ENCODE peak calls at places on chromosomes 1 and 21, in eight cellular contexts. I is tibial nerve, Z is right cardiac atrium, R is NB4, H is BJ, V is sigmoid colon, L is astrocyte of the cerebellum, D is colonic mucosa. W is an unnamed sample.
A peak's percentile ranks its signal among the peaks of the same experiment; 100 is the strongest.

GRCh38 chr21:31798842-31799691 is 67.1 kb upstream of the SCAF4 start:
- DNase-seq in R (no peak), V (no peak), D (no peak), L (no peak), Z (no peak), H (no peak), I (no peak), W (no peak)

GRCh38 chr1:36096500-36097412 is 8.1 kb downstream of the ADPRS start:
- DNase-seq in H (no peak), D (no peak), R (peak; percentile 60), L (no peak), Z (peak; percentile 42), I (no peak), V (no peak), W (no peak)

GRCh38 chr1:8845104-8846097 is 28.0 kb upstream of the RERE start:
- DNase-seq in R (no peak), Z (no peak), D (no peak), L (no peak), H (no peak), I (no peak), V (no peak), W (no peak)

GRCh38 chr1:169615803-169616202 is 14.1 kb downstream of the SELP start:
- DNase-seq in L (no peak), D (no peak), H (no peak), Z (no peak), R (no peak), I (no peak), V (no peak), W (no peak)

GRCh38 chr1:16209847-16210407 is 2.5 kb downstream of the ARHGEF19 start:
- DNase-seq in R (no peak), D (no peak), I (no peak), V (no peak), Z (peak; percentile 65), L (no peak), H (no peak), W (no peak)

GRCh38 chr1:42931911-42932422 is 26.7 kb downstream of the SLC2A1 start:
- DNase-seq in R (peak; percentile 93), L (no peak), Z (peak; percentile 88), D (peak; percentile 91), H (no peak), I (no peak), V (peak; percentile 70), W (peak; percentile 95)

GRCh38 chr1:45557422-45557944 is 6.9 kb downstream of the AKR1A1 start:
- DNase-seq in H (no peak), V (no peak), D (no peak), L (no peak), R (no peak), I (no peak), Z (no peak), W (peak; percentile 16)

GRCh38 chr1:150596976-150597375 is 17.6 kb upstream of the MCL1 start:
- DNase-seq in I (no peak), Z (no peak), H (no peak), L (no peak), D (no peak), R (no peak), V (no peak), W (no peak)

GRCh38 chr1:11789126-11790067 is 16.4 kb downstream of the MTHFR start:
- DNase-seq in R (no peak), L (no peak), I (no peak), V (no peak), H (no peak), D (no peak), Z (peak; percentile 71), W (no peak)

GRCh38 chr1:198629610-198630009 is 9.2 kb upstream of the PTPRC start:
- DNase-seq in Z (no peak), L (no peak), R (no peak), V (no peak), D (no peak), H (no peak), I (no peak), W (no peak)
- H3K4me3 ChIP-seq in Z (no peak overlapping the region), L (no peak overlapping the region), R (no peak overlapping the region), V (no peak overlapping the region), D (no peak overlapping the region), H (no peak overlapping the region), I (no peak overlapping the region), W (no peak overlapping the region)

GRCh38 chr1:22255341-22256212 is 112.7 kb upstream of the WNT4 start:
- DNase-seq in D (peak; percentile 63), V (no peak), Z (no peak), L (no peak), H (no peak), I (no peak), R (no peak), W (no peak)

GRCh38 chr1:22252902-22253790 is 110.2 kb upstream of the WNT4 start:
- DNase-seq in L (no peak), H (no peak), D (no peak), V (no peak), R (no peak), I (no peak), Z (no peak), W (no peak)

GRCh38 chr1:22256213-22256512 is 113.3 kb upstream of the WNT4 start:
- DNase-seq in L (no peak), Z (no peak), V (no peak), I (no peak), H (no peak), D (no peak), R (no peak), W (no peak)

GRCh38 chr1:22252248-22252647 is 109.4 kb upstream of the WNT4 start:
- DNase-seq in L (no peak), H (no peak), R (no peak), Z (no peak), D (no peak), I (no peak), V (no peak), W (no peak)

GRCh38 chr1:22254756-22255155 is 111.9 kb upstream of the WNT4 start:
- DNase-seq in Z (no peak), R (no peak), V (no peak), D (no peak), I (no peak), L (no peak), H (no peak), W (no peak)
- H3K4me3 ChIP-seq in Z (no peak overlapping the region), R (no peak overlapping the region), V (no peak overlapping the region), D (no peak overlapping the region), I (no peak overlapping the region), L (no peak overlapping the region), H (no peak overlapping the region), W (no peak overlapping the region)

GRCh38 chr1:89279011-89279466 is 6.4 kb upstream of the GBP5 start:
- DNase-seq in Z (no peak), H (no peak), R (no peak), I (no peak), D (no peak), L (no peak), V (no peak), W (no peak)
- H3K4me3 ChIP-seq in Z (no peak overlapping the region), H (no peak overlapping the region), R (no peak overlapping the region), I (no peak overlapping the region), D (no peak overlapping the region), L (no peak overlapping the region), V (no peak overlapping the region), W (no peak overlapping the region)

GRCh38 chr21:34907783-34908423 is 141.2 kb downstream of the RUNX1 start:
- DNase-seq in D (no peak), R (peak; percentile 87), I (no peak), H (no peak), V (no peak), Z (no peak), L (no peak), W (no peak)
- H3K4me3 ChIP-seq in D (no peak overlapping the region), R (peak overlapping the region; percentile 30), I (no peak overlapping the region), H (no peak overlapping the region), V (no peak overlapping the region), Z (no peak overlapping the region), L (no peak overlapping the region), W (no peak overlapping the region)

DNA sequence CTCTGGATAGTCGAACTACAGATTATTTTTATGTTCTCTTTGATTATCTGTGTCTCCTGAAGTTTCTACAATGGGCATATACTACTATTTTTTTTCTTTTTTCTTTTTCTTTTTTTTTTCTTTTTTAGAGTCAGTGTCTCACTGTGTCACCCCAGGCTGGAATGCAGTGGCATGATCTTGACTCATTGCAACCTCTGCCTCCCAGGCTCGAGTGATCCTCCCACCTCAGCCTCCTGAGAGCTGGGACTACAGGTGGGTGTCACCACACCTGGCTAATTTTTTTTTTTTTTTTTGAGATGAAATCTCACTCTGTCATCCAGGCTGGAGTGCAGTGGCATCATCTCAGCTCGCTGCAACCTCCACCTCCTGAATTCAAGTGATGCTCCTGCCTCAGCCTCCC is 250.7 kb upstream of the KAZN start:
- DNase-seq in L (no peak), D (no peak), R (no peak), V (no peak), Z (no peak), H (no peak), I (no peak), W (no peak)
- H3K4me3 ChIP-seq in L (no peak overlapping the region), D (no peak overlapping the region), R (no peak overlapping the region), V (no peak overlapping the region), Z (no peak overlapping the region), H (no peak overlapping the region), I (no peak overlapping the region), W (no peak overlapping the region)

GRCh38 chr1:47187226-47187925 is 2.5 kb downstream of the PDZK1IP1 start:
- DNase-seq in H (no peak), I (peak; percentile 3), Z (no peak), D (no peak), R (no peak), V (no peak), L (no peak), W (no peak)

GRCh38 chr1:47190807-47191206 is 971 bp upstream of the PDZK1IP1 start:
- DNase-seq in I (no peak), R (no peak), H (no peak), L (no peak), V (no peak), D (no peak), Z (no peak), W (no peak)

GRCh38 chr1:47187926-47188250 is 1.9 kb downstream of the PDZK1IP1 start:
- DNase-seq in I (no peak), D (no peak), L (no peak), Z (no peak), R (no peak), V (no peak), H (no peak), W (no peak)

GRCh38 chr1:47189844-47190562 is at the start of gene PDZK1IP1:
- DNase-seq in R (no peak), L (no peak), I (peak; percentile 89), H (peak; percentile 12), Z (peak; percentile 91), V (peak; percentile 89), D (peak; percentile 88), W (no peak)

DNA sequence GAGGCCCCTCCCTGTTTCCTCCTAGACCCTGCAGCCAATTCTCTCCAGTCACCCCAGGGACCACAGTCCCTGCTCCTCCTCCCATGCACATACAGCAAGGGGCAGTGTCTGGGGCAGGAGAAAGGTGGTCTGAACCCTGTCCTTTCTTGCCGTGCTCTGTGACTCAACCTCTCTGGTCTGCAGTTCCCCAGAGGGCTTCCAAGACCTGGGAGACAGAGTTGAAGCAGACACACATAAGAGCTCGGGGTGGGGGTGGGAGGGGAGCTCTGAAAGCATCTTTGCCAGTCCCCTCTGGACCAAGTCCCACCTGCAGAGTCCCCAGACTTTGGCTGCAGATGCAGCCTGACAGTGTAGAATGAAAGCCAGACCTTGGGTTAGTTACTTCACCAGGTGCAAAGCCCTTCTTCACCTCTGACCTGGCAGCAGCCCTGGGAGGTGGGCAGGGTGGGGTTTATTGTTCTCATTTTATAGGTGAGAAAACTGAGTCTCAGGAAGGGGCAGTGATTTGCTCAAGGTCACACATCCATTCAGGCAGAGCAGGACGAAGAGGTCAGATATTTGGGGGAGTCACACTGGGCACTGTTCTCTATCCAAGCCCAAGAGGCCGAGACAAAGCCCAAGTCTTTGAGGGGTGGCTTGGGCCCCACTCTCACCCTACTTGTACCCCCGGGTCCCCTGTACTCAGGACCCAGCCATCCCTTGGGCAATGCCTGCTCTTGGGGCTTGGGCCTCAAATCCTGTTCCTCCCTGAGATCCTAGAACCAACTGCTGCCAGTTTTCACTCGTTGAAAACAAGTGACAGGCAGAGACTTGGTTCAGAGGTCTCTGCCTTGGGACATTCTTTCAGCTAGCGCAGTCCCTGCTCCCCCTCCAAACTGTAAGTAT is 693 bp downstream of the PDZK1IP1 start:
- DNase-seq in R (no peak), D (peak; percentile 23), L (no peak), H (no peak), Z (no peak), V (no peak), I (no peak), W (no peak)
- H3K4me3 ChIP-seq in R (no peak overlapping the region), D (peak overlapping the region; percentile 13), L (no peak overlapping the region), H (no peak overlapping the region), Z (no peak overlapping the region), V (no peak overlapping the region), I (no peak overlapping the region), W (no peak overlapping the region)